ENCODE peak calls at places on chromosomes 5 and 9, in eight cellular contexts. A is HFFc6; B is adrenal gland; I is ELR; D is CD4-positive, alpha-beta T cell; V is HepG2; R is glutamatergic neuron; F is transverse colon. N is an unnamed sample.
A peak's percentile ranks its signal among the peaks of the same experiment; 100 is the strongest.

GRCh38 chr9:136902259-136902821 is 16.0 kb downstream of the TRAF2 start:
- DNase-seq in A (no peak), B (peak; percentile 93), F (peak; percentile 89), R (no peak), V (no peak), I (peak; percentile 70), D (peak; percentile 76), N (peak; percentile 88)

GRCh38 chr5:57805732-57806131 is 323.1 kb upstream of the ACTBL2 start:
- DNase-seq in V (no peak), A (no peak), R (no peak), F (no peak), I (peak; percentile 41), B (no peak), D (no peak), N (no peak)

GRCh38 chr5:138748630-138749081 is 4.6 kb upstream of the CTNNA1 start:
- DNase-seq in B (peak; percentile 65), A (peak; percentile 10), I (peak; percentile 27), R (no peak), V (no peak), F (no peak), D (no peak), N (no peak)

GRCh38 chr5:97528941-97529340 is 345.9 kb upstream of the RIOK2 start:
- DNase-seq in B (no peak), A (peak; percentile 13), F (no peak), V (no peak), I (peak; percentile 72), D (no peak), R (no peak), N (no peak)

GRCh38 chr9:78324068-78324650 is 27.2 kb downstream of the PSAT1 start:
- DNase-seq in B (no peak), F (no peak), V (no peak), D (no peak), R (no peak), A (no peak), I (no peak), N (no peak)

GRCh38 chr5:139764250-139764791 is 31.3 kb upstream of the PSD2 start:
- DNase-seq in I (no peak), F (no peak), D (peak; percentile 24), A (no peak), V (no peak), B (no peak), R (peak; percentile 77), N (no peak)

GRCh38 chr9:2686884-2687283 is 30.4 kb upstream of the KCNV2 start:
- DNase-seq in V (no peak), I (no peak), A (no peak), D (no peak), F (no peak), R (no peak), B (no peak), N (no peak)

GRCh38 chr9:27440888-27441740 is 83.0 kb upstream of the IFNK start:
- DNase-seq in A (no peak), B (no peak), F (no peak), I (no peak), V (no peak), R (peak; percentile 38), D (no peak), N (no peak)

GRCh38 chr9:88745281-88746001 is 210.5 kb downstream of the NXNL2 start:
- DNase-seq in V (no peak), A (peak; percentile 83), I (no peak), R (no peak), F (peak; percentile 34), D (no peak), B (no peak), N (no peak)

GRCh38 chr9:85516976-85517637 is 224.6 kb downstream of the AGTPBP1 start:
- DNase-seq in I (no peak), R (no peak), V (no peak), F (no peak), A (no peak), B (no peak), D (no peak), N (no peak)

GRCh38 chr9:123778232-123778902 is 151.6 kb downstream of the DENND1A start:
- DNase-seq in A (no peak), D (no peak), B (no peak), F (no peak), I (no peak), R (no peak), V (no peak), N (no peak)

GRCh38 chr5:144467795-144468194 is 297.1 kb downstream of the KCTD16 start:
- DNase-seq in I (peak; percentile 73), R (no peak), V (peak; percentile 35), A (peak; percentile 58), F (peak; percentile 9), B (no peak), D (no peak), N (peak; percentile 50)

GRCh38 chr9:21172156-21172555 is 5.7 kb upstream of the IFNA21 start:
- DNase-seq in V (no peak), B (no peak), R (no peak), I (no peak), D (no peak), A (no peak), F (no peak), N (no peak)

GRCh38 chr5:56552612-56553268 is 262.6 kb upstream of the MAP3K1 start:
- DNase-seq in B (no peak), F (no peak), D (no peak), I (no peak), A (no peak), R (no peak), V (no peak), N (no peak)

GRCh38 chr5:68077349-68077894 is 138.1 kb upstream of the PIK3R1 start:
- DNase-seq in A (no peak), F (no peak), I (no peak), D (no peak), R (no peak), V (no peak), B (no peak), N (no peak)

GRCh38 chr5:137310051-137310730 is 188.9 kb downstream of the SPOCK1 start:
- DNase-seq in B (no peak), A (peak; percentile 94), V (no peak), R (no peak), I (peak; percentile 99), D (no peak), F (no peak), N (no peak)

GRCh38 chr9:13480688-13481087 is 201.2 kb upstream of the MPDZ start:
- DNase-seq in A (no peak), R (no peak), B (no peak), D (no peak), F (no peak), V (no peak), I (no peak), N (no peak)

GRCh38 chr9:29213374-29214161 is 1640.3 kb upstream of the C9orf72 start:
- DNase-seq in I (peak; percentile 16), V (no peak), A (no peak), R (peak; percentile 65), D (no peak), F (no peak), B (no peak), N (peak; percentile 37)

GRCh38 chr9:127129073-127129717 is 6.8 kb upstream of the ANGPTL2 start:
- DNase-seq in V (no peak), D (no peak), F (no peak), A (no peak), B (no peak), I (no peak), R (no peak), N (no peak)

N was measured in body of pancreas.